ENCODE peak calls at places on chromosome 16, in nine cellular contexts. One of them, this sample, is unnamed.
A peak's percentile ranks its signal among the peaks of the same experiment; 100 is the strongest.

GRCh38 chr16:66845791-66846221 is 1.6 kb downstream of the CA7 start:
- DNase-seq in T-helper 17 cell: no peak
- DNase-seq in fibroblast of villous mesenchyme: no peak
- DNase-seq in choroid plexus epithelial cell: no peak
- DNase-seq in AG08395: no peak
- DNase-seq in breast epithelium: no peak
- DNase-seq in fibroblast of the aortic adventitia: no peak
- DNase-seq in fibroblast of the conjunctiva: no peak
- DNase-seq in skeletal muscle cell: no peak
- DNase-seq in this sample: no peak

GRCh38 chr16:73000907-73001521 is 46.9 kb downstream of the ZFHX3 start:
- DNase-seq in fibroblast of the aortic adventitia: no peak
- DNase-seq in fibroblast of the conjunctiva: no peak
- DNase-seq in breast epithelium: no peak
- DNase-seq in skeletal muscle cell: no peak
- DNase-seq in AG08395: no peak
- DNase-seq in fibroblast of villous mesenchyme: no peak
- DNase-seq in choroid plexus epithelial cell: no peak
- DNase-seq in T-helper 17 cell: no peak
- DNase-seq in this sample: no peak

GRCh38 chr16:3935921-3936320 is 55.4 kb upstream of the CREBBP start:
- DNase-seq in T-helper 17 cell: no peak
- DNase-seq in fibroblast of the conjunctiva: no peak
- DNase-seq in choroid plexus epithelial cell: no peak
- DNase-seq in breast epithelium: no peak
- DNase-seq in AG08395: no peak
- DNase-seq in fibroblast of the aortic adventitia: no peak
- DNase-seq in skeletal muscle cell: no peak
- DNase-seq in fibroblast of villous mesenchyme: no peak
- DNase-seq in this sample: no peak

GRCh38 chr16:17224859-17225258 is 245.9 kb downstream of the XYLT1 start:
- DNase-seq in choroid plexus epithelial cell: peak; percentile 1
- DNase-seq in fibroblast of villous mesenchyme: peak; percentile 88
- DNase-seq in breast epithelium: peak; percentile 73
- DNase-seq in T-helper 17 cell: no peak
- DNase-seq in fibroblast of the conjunctiva: peak; percentile 78
- DNase-seq in AG08395: peak; percentile 73
- DNase-seq in fibroblast of the aortic adventitia: peak; percentile 89
- DNase-seq in skeletal muscle cell: peak; percentile 86
- DNase-seq in this sample: no peak

GRCh38 chr16:56953006-56953405 is 8.7 kb upstream of the CETP start:
- DNase-seq in breast epithelium: no peak
- DNase-seq in T-helper 17 cell: no peak
- DNase-seq in choroid plexus epithelial cell: no peak
- DNase-seq in fibroblast of the conjunctiva: no peak
- DNase-seq in AG08395: no peak
- DNase-seq in fibroblast of villous mesenchyme: no peak
- DNase-seq in fibroblast of the aortic adventitia: no peak
- DNase-seq in skeletal muscle cell: no peak
- DNase-seq in this sample: no peak

GRCh38 chr16:22641030-22641671 is 130.5 kb downstream of the NPIPB5 start:
- DNase-seq in choroid plexus epithelial cell: peak; percentile 66
- DNase-seq in AG08395: peak; percentile 70
- DNase-seq in T-helper 17 cell: no peak
- DNase-seq in fibroblast of the conjunctiva: no peak
- DNase-seq in breast epithelium: no peak
- DNase-seq in skeletal muscle cell: peak; percentile 9
- DNase-seq in fibroblast of the aortic adventitia: peak; percentile 61
- DNase-seq in fibroblast of villous mesenchyme: peak; percentile 44
- DNase-seq in this sample: no peak

GRCh38 chr16:51839697-51840462 is 688.8 kb upstream of the SALL1 start:
- DNase-seq in choroid plexus epithelial cell: no peak
- DNase-seq in T-helper 17 cell: no peak
- DNase-seq in fibroblast of villous mesenchyme: no peak
- DNase-seq in breast epithelium: no peak
- DNase-seq in fibroblast of the conjunctiva: no peak
- DNase-seq in AG08395: peak; percentile 34
- DNase-seq in fibroblast of the aortic adventitia: no peak
- DNase-seq in skeletal muscle cell: no peak
- DNase-seq in this sample: no peak

GRCh38 chr16:75096730-75097129 is 19.9 kb downstream of the LDHD start:
- DNase-seq in T-helper 17 cell: no peak
- DNase-seq in fibroblast of villous mesenchyme: no peak
- DNase-seq in AG08395: no peak
- DNase-seq in choroid plexus epithelial cell: no peak
- DNase-seq in breast epithelium: peak; percentile 82
- DNase-seq in skeletal muscle cell: no peak
- DNase-seq in fibroblast of the aortic adventitia: peak; percentile 32
- DNase-seq in fibroblast of the conjunctiva: no peak
- DNase-seq in this sample: no peak

GRCh38 chr16:1487395-1488053 is 1.2 kb downstream of the PTX4 start:
- DNase-seq in skeletal muscle cell: no peak
- DNase-seq in choroid plexus epithelial cell: no peak
- DNase-seq in breast epithelium: no peak
- DNase-seq in fibroblast of the conjunctiva: no peak
- DNase-seq in fibroblast of villous mesenchyme: no peak
- DNase-seq in AG08395: no peak
- DNase-seq in T-helper 17 cell: no peak
- DNase-seq in fibroblast of the aortic adventitia: no peak
- DNase-seq in this sample: no peak

GRCh38 chr16:67199808-67200198 is 872 bp downstream of the ELMO3 start:
- DNase-seq in T-helper 17 cell: no peak
- DNase-seq in fibroblast of the aortic adventitia: no peak
- DNase-seq in skeletal muscle cell: no peak
- DNase-seq in fibroblast of the conjunctiva: no peak
- DNase-seq in fibroblast of villous mesenchyme: no peak
- DNase-seq in AG08395: no peak
- DNase-seq in breast epithelium: no peak
- DNase-seq in choroid plexus epithelial cell: no peak
- DNase-seq in this sample: no peak

GRCh38 chr16:3484328-3485096 is 10.8 kb downstream of the C16orf90 start:
- DNase-seq in fibroblast of villous mesenchyme: no peak
- DNase-seq in fibroblast of the aortic adventitia: no peak
- DNase-seq in fibroblast of the conjunctiva: no peak
- DNase-seq in skeletal muscle cell: no peak
- DNase-seq in T-helper 17 cell: no peak
- DNase-seq in AG08395: no peak
- DNase-seq in choroid plexus epithelial cell: no peak
- DNase-seq in breast epithelium: no peak
- DNase-seq in this sample: no peak

GRCh38 chr16:87570938-87571867 is 31.1 kb upstream of the JPH3 start:
- DNase-seq in fibroblast of the conjunctiva: no peak
- DNase-seq in AG08395: peak; percentile 87
- DNase-seq in fibroblast of the aortic adventitia: peak; percentile 77
- DNase-seq in skeletal muscle cell: no peak
- DNase-seq in fibroblast of villous mesenchyme: peak; percentile 67
- DNase-seq in choroid plexus epithelial cell: peak; percentile 65
- DNase-seq in T-helper 17 cell: no peak
- DNase-seq in breast epithelium: no peak
- DNase-seq in this sample: peak; percentile 38

GRCh38 chr16:63312343-63312742 is 1276.1 kb upstream of the CDH8 start:
- DNase-seq in AG08395: no peak
- DNase-seq in fibroblast of villous mesenchyme: no peak
- DNase-seq in skeletal muscle cell: no peak
- DNase-seq in choroid plexus epithelial cell: no peak
- DNase-seq in fibroblast of the conjunctiva: no peak
- DNase-seq in breast epithelium: no peak
- DNase-seq in T-helper 17 cell: no peak
- DNase-seq in fibroblast of the aortic adventitia: no peak
- DNase-seq in this sample: no peak

GRCh38 chr16:55468352-55468990 is 10.5 kb upstream of the MMP2 start:
- DNase-seq in fibroblast of the aortic adventitia: no peak
- DNase-seq in fibroblast of the conjunctiva: no peak
- DNase-seq in skeletal muscle cell: no peak
- DNase-seq in AG08395: no peak
- DNase-seq in T-helper 17 cell: no peak
- DNase-seq in fibroblast of villous mesenchyme: no peak
- DNase-seq in breast epithelium: no peak
- DNase-seq in choroid plexus epithelial cell: no peak
- DNase-seq in this sample: no peak

GRCh38 chr16:71635632-71636031 is 9.6 kb downstream of the MARVELD3 start:
- DNase-seq in T-helper 17 cell: no peak
- DNase-seq in fibroblast of villous mesenchyme: no peak
- DNase-seq in fibroblast of the aortic adventitia: no peak
- DNase-seq in breast epithelium: no peak
- DNase-seq in choroid plexus epithelial cell: no peak
- DNase-seq in AG08395: no peak
- DNase-seq in skeletal muscle cell: no peak
- DNase-seq in fibroblast of the conjunctiva: no peak
- DNase-seq in this sample: no peak

GRCh38 chr16:67672739-67673662 is 6.4 kb downstream of the C16orf86 start:
- DNase-seq in AG08395: peak; percentile 90
- DNase-seq in fibroblast of villous mesenchyme: peak; percentile 76
- DNase-seq in choroid plexus epithelial cell: peak; percentile 84
- DNase-seq in breast epithelium: peak; percentile 53
- DNase-seq in skeletal muscle cell: peak; percentile 22
- DNase-seq in fibroblast of the aortic adventitia: peak; percentile 71
- DNase-seq in T-helper 17 cell: peak; percentile 38
- DNase-seq in fibroblast of the conjunctiva: peak; percentile 57
- DNase-seq in this sample: no peak

GRCh38 chr16:14249291-14250032 is 178.3 kb downstream of the MRTFB start:
- DNase-seq in T-helper 17 cell: no peak
- DNase-seq in fibroblast of the aortic adventitia: peak; percentile 71
- DNase-seq in skeletal muscle cell: no peak
- DNase-seq in fibroblast of the conjunctiva: peak; percentile 16
- DNase-seq in choroid plexus epithelial cell: peak; percentile 66
- DNase-seq in fibroblast of villous mesenchyme: peak; percentile 53
- DNase-seq in breast epithelium: no peak
- DNase-seq in AG08395: peak; percentile 56
- DNase-seq in this sample: peak; percentile 24

GRCh38 chr16:73955255-73955654 is 341.4 kb upstream of the PSMD7 start:
- DNase-seq in breast epithelium: no peak
- DNase-seq in fibroblast of villous mesenchyme: no peak
- DNase-seq in skeletal muscle cell: no peak
- DNase-seq in fibroblast of the conjunctiva: no peak
- DNase-seq in T-helper 17 cell: no peak
- DNase-seq in fibroblast of the aortic adventitia: no peak
- DNase-seq in choroid plexus epithelial cell: no peak
- DNase-seq in AG08395: no peak
- DNase-seq in this sample: no peak